ENCODE peak calls at places on chromosomes 13 and 19, in four cellular contexts. H is IMR-90, B is H9, Y is H1. Z is an unnamed sample.

GRCh38 chr19:45601115-45601514 is 897 bp downstream of the GPR4 start:
- DNase-seq in B (no peak), Y (no peak), H (no peak), Z (no peak)

GRCh38 chr13:51237887-51238286 is 15.7 kb downstream of the FAM124A start:
- DNase-seq in H (no peak), B (peak), Y (no peak), Z (no peak)

GRCh38 chr19:55062735-55063491 is at the start of gene RDH13:
- DNase-seq in B (peak), Y (peak), H (peak), Z (peak)

GRCh38 chr13:25652764-25653163 is 281.0 kb downstream of the ATP8A2 start:
- DNase-seq in Y (no peak), B (no peak), H (no peak), Z (peak)

GRCh38 chr13:23766939-23767338 is 122.3 kb downstream of the MIPEP start:
- DNase-seq in H (no peak), B (no peak), Y (no peak), Z (no peak)

GRCh38 chr19:23415034-23415433 is 19.8 kb upstream of the ZNF91 start:
- DNase-seq in B (no peak), H (no peak), Y (no peak), Z (peak)

GRCh38 chr13:40692946-40693345 is 26.5 kb upstream of the FOXO1 start:
- DNase-seq in B (no peak), H (no peak), Y (no peak), Z (no peak)

GRCh38 chr13:37403776-37404497 is 194.6 kb downstream of the POSTN start:
- DNase-seq in Y (no peak), B (no peak), H (peak), Z (no peak)

GRCh38 chr13:103976371-103976770 is 910.2 kb upstream of the SLC10A2 start:
- DNase-seq in Y (no peak), B (no peak), H (no peak), Z (no peak)

GRCh38 chr19:12720296-12720695 is 3.4 kb downstream of the TNPO2 start:
- DNase-seq in B (no peak), H (no peak), Y (no peak), Z (no peak)

GRCh38 chr19:1265611-1266115 is 3.5 kb upstream of the CIRBP start:
- DNase-seq in Y (no peak), B (no peak), H (peak), Z (peak)

GRCh38 chr13:49053899-49054298 is 78.2 kb downstream of the FNDC3A start:
- DNase-seq in B (no peak), H (no peak), Y (no peak), Z (no peak)

GRCh38 chr19:47230122-47230920 is 678 bp downstream of the BBC3 start:
- DNase-seq in Y (peak), H (peak), B (peak), Z (peak)

GRCh38 chr13:33080962-33081655 is 64.9 kb downstream of the KL start:
- DNase-seq in B (no peak), H (no peak), Y (no peak), Z (no peak)

GRCh38 chr13:101942535-101943157 is 459.2 kb downstream of the FGF14 start:
- DNase-seq in B (no peak), Y (no peak), H (no peak), Z (no peak)

GRCh38 chr19:43675269-43675879 is 5.4 kb upstream of the PLAUR start:
- DNase-seq in H (peak), Y (no peak), B (no peak), Z (no peak)

DNA sequence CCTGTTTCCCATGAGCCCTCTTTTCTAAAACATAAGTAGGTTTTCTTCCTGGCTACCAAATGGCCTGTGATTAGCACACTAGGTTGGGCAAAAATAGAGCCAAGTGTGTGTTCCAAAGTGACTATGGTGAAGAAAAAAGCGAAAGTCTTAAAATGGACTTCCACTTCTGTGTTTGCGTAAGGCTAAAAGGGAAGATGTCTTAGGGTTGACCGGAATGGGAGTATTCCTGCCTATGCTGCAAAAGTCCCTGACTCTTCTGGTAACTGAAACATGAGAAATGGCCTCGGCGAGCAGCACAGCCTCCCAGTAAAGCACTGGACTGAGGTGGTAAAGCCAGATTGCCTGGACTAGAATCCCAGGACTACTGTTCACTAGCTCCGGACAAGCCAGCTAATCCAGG is 2.4 kb upstream of the FPR1 start:
- DNase-seq in Y (no peak), H (no peak), B (no peak), Z (no peak)
- H3K56ac ChIP-seq in Y (no peak), H (no peak), B (no peak), Z (no peak)

GRCh38 chr13:44577236-44578063 is 1.3 kb upstream of the TSC22D1 start:
- DNase-seq in B (peak), H (peak), Y (peak), Z (peak)
- H4K5ac ChIP-seq in B (peak), H (peak), Y (peak), Z (no peak)

GRCh38 chr13:98155475-98156111 is 12.7 kb downstream of the FARP1 start:
- DNase-seq in H (peak), B (no peak), Y (no peak), Z (no peak)
- H3K56ac ChIP-seq in H (no peak), B (no peak), Y (no peak), Z (no peak)

GRCh38 chr13:111175372-111175771 is 60.3 kb downstream of the ARHGEF7 start:
- DNase-seq in B (no peak), Y (no peak), H (no peak), Z (no peak)
- H4K5ac ChIP-seq in B (no peak), Y (no peak), H (no peak), Z (no peak)

GRCh38 chr19:41228486-41228885 is 9.5 kb downstream of the AXL start:
- DNase-seq in Y (no peak), H (no peak), B (no peak), Z (no peak)

GRCh38 chr19:41226874-41227390 is 7.9 kb downstream of the AXL start:
- DNase-seq in H (no peak), B (no peak), Y (no peak), Z (no peak)

GRCh38 chr19:41232686-41233085 is 13.7 kb downstream of the AXL start:
- DNase-seq in Y (no peak), B (no peak), H (no peak), Z (no peak)

GRCh38 chr19:41233748-41234240 is 14.8 kb downstream of the AXL start:
- DNase-seq in H (no peak), B (no peak), Y (no peak), Z (no peak)

DNA sequence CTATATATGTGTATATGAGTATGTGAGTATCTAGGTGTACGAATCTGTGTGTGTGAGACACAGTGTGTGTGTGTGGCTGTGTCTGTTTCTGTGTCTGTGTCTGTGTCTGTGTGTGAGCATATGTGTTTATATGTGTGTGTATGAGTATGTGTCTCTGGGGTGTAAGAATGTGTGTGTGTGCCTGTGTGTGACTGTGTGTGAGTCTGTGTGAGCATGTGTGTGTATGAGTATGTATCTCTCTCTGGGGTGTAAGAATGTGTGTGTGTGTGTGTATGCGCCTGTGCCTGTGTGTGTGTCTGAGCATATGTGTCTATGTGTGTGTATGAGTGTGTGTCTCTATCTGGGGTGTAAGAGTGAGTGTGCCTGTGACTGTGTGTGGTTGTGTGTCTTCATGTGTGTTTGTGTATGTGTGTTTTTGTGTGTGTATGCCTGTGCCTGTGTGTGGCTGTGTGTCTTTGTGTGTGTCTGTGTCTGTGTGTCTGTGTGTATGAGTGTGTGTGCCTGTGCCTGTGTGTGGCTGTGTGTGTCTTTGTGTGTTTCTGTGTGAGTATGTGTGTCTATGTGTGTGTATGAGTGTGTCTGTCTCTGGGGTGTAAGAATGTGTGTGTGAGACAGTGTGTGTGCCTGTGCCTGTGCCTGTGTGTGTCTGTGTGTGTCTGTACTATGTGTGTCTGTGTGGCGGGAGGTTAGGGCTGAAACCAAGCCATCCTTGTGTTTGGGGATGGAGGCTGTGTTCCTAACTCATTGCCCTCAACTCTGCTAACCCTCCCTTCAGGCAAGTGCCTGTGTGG is 11.2 kb downstream of the AXL start:
- DNase-seq in Y (no peak), H (no peak), B (no peak), Z (no peak)
- H3K56ac ChIP-seq in Y (no peak), H (peak), B (no peak), Z (no peak)